ENCODE peak calls at places on chromosomes 16 and 17, in four cellular contexts. R, J, C and K are unnamed samples.

GRCh38 chr17:36673068-36673467 is 71.7 kb downstream of the MRM1 start:
- DNase-seq in C (no peak), J (no peak), R (no peak), K (no peak)

GRCh38 chr17:80455784-80456183 is 20.6 kb downstream of the NPTX1 start:
- DNase-seq in C (no peak), J (no peak), R (no peak), K (no peak)

GRCh38 chr16:31427441-31428276 is 501 bp downstream of the COX6A2 start:
- DNase-seq in J (no peak), C (peak), R (no peak), K (no peak)

GRCh38 chr16:68073902-68074760 is 11.0 kb upstream of the NFATC3 start:
- DNase-seq in R (no peak), C (no peak), J (no peak), K (no peak)

GRCh38 chr17:17628388-17629008 is 37.0 kb upstream of the PEMT start:
- DNase-seq in R (no peak), C (peak), J (no peak), K (no peak)

GRCh38 chr16:56606071-56606687 is 2.2 kb upstream of the MT2A start:
- DNase-seq in R (no peak), J (no peak), C (no peak), K (no peak)

GRCh38 chr17:50209133-50209471 is 7.7 kb upstream of the COL1A1 start:
- DNase-seq in R (no peak), C (no peak), J (no peak), K (no peak)

GRCh38 chr16:47939690-47940089 is 216.1 kb downstream of the ABCC12 start:
- DNase-seq in R (no peak), J (no peak), C (no peak), K (no peak)

GRCh38 chr17:75517277-75517865 is 1.0 kb downstream of the TSEN54 start:
- DNase-seq in J (no peak), C (peak), R (no peak), K (no peak)

GRCh38 chr17:66365204-66365524 is 62.8 kb downstream of the PRKCA start:
- DNase-seq in R (no peak), C (no peak), J (no peak), K (no peak)

GRCh38 chr17:1090454-1091189 is 89.2 kb downstream of the ABR start:
- DNase-seq in C (no peak), J (no peak), R (no peak), K (no peak)

GRCh38 chr17:11996722-11997146 is 541 bp downstream of the ZNF18 start:
- DNase-seq in J (peak), C (peak), R (no peak), K (no peak)

GRCh38 chr17:17514993-17515920 is 19.1 kb upstream of the RASD1 start:
- DNase-seq in J (peak), C (no peak), R (no peak), K (no peak)

GRCh38 chr17:6027342-6028024 is 42.7 kb upstream of the WSCD1 start:
- DNase-seq in J (no peak), R (no peak), C (no peak), K (no peak)

GRCh38 chr17:56599093-56599492 is 5.6 kb downstream of the NOG start:
- DNase-seq in R (no peak), C (no peak), J (no peak), K (no peak)

GRCh38 chr16:30750876-30751465 is 2.7 kb downstream of the PHKG2 start:
- DNase-seq in J (no peak), C (no peak), R (no peak), K (no peak)

GRCh38 chr17:67602974-67603373 is 114.8 kb upstream of the NOL11 start:
- DNase-seq in C (peak), R (peak), J (peak), K (no peak)

GRCh38 chr16:57422026-57422944 is 17.7 kb downstream of the CCL17 start:
- DNase-seq in R (no peak), J (peak), C (no peak), K (peak)

GRCh38 chr16:49604602-49605001 is 231.0 kb downstream of the C16orf78 start:
- DNase-seq in R (no peak), J (no peak), C (no peak), K (no peak)

GRCh38 chr17:74566132-74566753 is 1.1 kb downstream of the CD300H start:
- DNase-seq in R (peak), C (peak), J (peak), K (no peak)

GRCh38 chr17:80755650-80756405 is 211.2 kb downstream of the RPTOR start:
- DNase-seq in R (no peak), J (no peak), C (no peak), K (no peak)

GRCh38 chr16:89420204-89420603 is 70.2 kb downstream of the ANKRD11 start:
- DNase-seq in R (no peak), C (no peak), J (no peak), K (no peak)

GRCh38 chr17:69466905-69467630 is 52.6 kb downstream of the MAP2K6 start:
- DNase-seq in C (no peak), J (peak), R (no peak), K (no peak)